ENCODE peak calls at places on chromosome 10, in eight cellular contexts. One of them, this sample, is unnamed.

GRCh38 chr10:97012470-97012869 is 173.3 kb downstream of the SLIT1 start:
- DNase-seq in AG09309: no peak
- DNase-seq in Panc1: no peak
- DNase-seq in GM20000: no peak
- DNase-seq in GM12865: no peak
- DNase-seq in EH: no peak
- DNase-seq in amniotic stem cell: no peak
- DNase-seq in NCI-H2081: no peak
- DNase-seq in this sample: no peak

GRCh38 chr10:86334515-86335085 is 32.0 kb downstream of the GRID1 start:
- DNase-seq in GM12865: no peak
- DNase-seq in GM20000: no peak
- DNase-seq in amniotic stem cell: no peak
- DNase-seq in Panc1: no peak
- DNase-seq in NCI-H2081: peak
- DNase-seq in EH: no peak
- DNase-seq in AG09309: no peak
- DNase-seq in this sample: no peak

GRCh38 chr10:85902046-85902445 is 464.5 kb downstream of the GRID1 start:
- DNase-seq in NCI-H2081: no peak
- DNase-seq in GM12865: no peak
- DNase-seq in EH: no peak
- DNase-seq in AG09309: no peak
- DNase-seq in GM20000: no peak
- DNase-seq in amniotic stem cell: no peak
- DNase-seq in Panc1: no peak
- DNase-seq in this sample: no peak

GRCh38 chr10:89082086-89082485 is 91.5 kb downstream of the FAS start:
- DNase-seq in Panc1: no peak
- DNase-seq in EH: no peak
- DNase-seq in GM20000: no peak
- DNase-seq in AG09309: no peak
- DNase-seq in NCI-H2081: no peak
- DNase-seq in amniotic stem cell: no peak
- DNase-seq in GM12865: no peak
- DNase-seq in this sample: no peak

GRCh38 chr10:33271969-33272583 is 62.4 kb downstream of the NRP1 start:
- DNase-seq in GM20000: no peak
- DNase-seq in GM12865: no peak
- DNase-seq in Panc1: no peak
- DNase-seq in NCI-H2081: no peak
- DNase-seq in amniotic stem cell: no peak
- DNase-seq in AG09309: no peak
- DNase-seq in EH: peak
- DNase-seq in this sample: no peak

GRCh38 chr10:110400173-110400947 is 95.6 kb upstream of the SMNDC1 start:
- DNase-seq in GM12865: no peak
- DNase-seq in EH: peak
- DNase-seq in GM20000: no peak
- DNase-seq in NCI-H2081: no peak
- DNase-seq in AG09309: no peak
- DNase-seq in amniotic stem cell: no peak
- DNase-seq in Panc1: no peak
- DNase-seq in this sample: no peak

GRCh38 chr10:69731184-69731583 is 70.5 kb upstream of the COL13A1 start:
- DNase-seq in amniotic stem cell: no peak
- DNase-seq in AG09309: no peak
- DNase-seq in NCI-H2081: no peak
- DNase-seq in Panc1: no peak
- DNase-seq in GM12865: no peak
- DNase-seq in GM20000: no peak
- DNase-seq in EH: peak
- DNase-seq in this sample: no peak

GRCh38 chr10:30705086-30705624 is 75.6 kb upstream of the LYZL2 start:
- DNase-seq in GM20000: peak
- DNase-seq in GM12865: peak
- DNase-seq in amniotic stem cell: no peak
- DNase-seq in NCI-H2081: peak
- DNase-seq in EH: no peak
- DNase-seq in AG09309: no peak
- DNase-seq in Panc1: no peak
- DNase-seq in this sample: no peak

GRCh38 chr10:103429647-103430046 is 22.5 kb downstream of the CALHM2 start:
- DNase-seq in GM12865: no peak
- DNase-seq in amniotic stem cell: no peak
- DNase-seq in Panc1: no peak
- DNase-seq in EH: no peak
- DNase-seq in GM20000: no peak
- DNase-seq in AG09309: no peak
- DNase-seq in NCI-H2081: no peak
- DNase-seq in this sample: no peak

GRCh38 chr10:5540886-5541285 is 16.1 kb downstream of the CALML3 start:
- DNase-seq in GM20000: no peak
- DNase-seq in amniotic stem cell: no peak
- DNase-seq in Panc1: no peak
- DNase-seq in AG09309: no peak
- DNase-seq in EH: no peak
- DNase-seq in NCI-H2081: no peak
- DNase-seq in GM12865: no peak
- DNase-seq in this sample: no peak